ENCODE peak calls at places on chromosomes 2 and 18, in nine cellular contexts. P is brain microvascular endothelial cell, F is fibroblast of pulmonary artery, R is AG04449, A is MM.1S, O is transverse colon, K is lower leg skin, Z is astrocyte of the spinal cord, H is fibroblast of lung. Q is an unnamed sample.

GRCh38 chr18:32343634-32344033 is 127.0 kb downstream of the GAREM1 start:
- DNase-seq in P (no peak), F (no peak), R (no peak), A (no peak), O (no peak), K (no peak), Z (no peak), H (no peak), Q (no peak)

GRCh38 chr18:48409591-48410094 is 460 bp upstream of the ZBTB7C start:
- DNase-seq in P (no peak), F (no peak), R (no peak), A (no peak), O (no peak), K (no peak), Z (no peak), H (peak; percentile 23), Q (no peak)

GRCh38 chr2:172427990-172428840 is 829 bp downstream of the ITGA6 start:
- DNase-seq in P (no peak), F (no peak), R (no peak), A (peak; percentile 54), O (peak; percentile 79), K (no peak), Z (peak; percentile 37), H (peak; percentile 23), Q (no peak)

GRCh38 chr2:214126135-214126534 is 284.7 kb upstream of the VWC2L start:
- DNase-seq in P (peak; percentile 1), F (peak; percentile 8), R (no peak), A (no peak), O (no peak), K (no peak), Z (peak; percentile 39), H (peak; percentile 15), Q (no peak)

GRCh38 chr2:120669121-120669952 is 66.3 kb upstream of the GLI2 start:
- DNase-seq in P (no peak), F (peak; percentile 73), R (no peak), A (no peak), O (no peak), K (no peak), Z (no peak), H (peak; percentile 53), Q (no peak)

GRCh38 chr2:42937171-42937875 is 144.9 kb upstream of the HAAO start:
- DNase-seq in P (no peak), F (no peak), R (no peak), A (no peak), O (no peak), K (no peak), Z (no peak), H (no peak), Q (no peak)

GRCh38 chr18:13300029-13300428 is 81.5 kb downstream of the LDLRAD4 start:
- DNase-seq in P (no peak), F (no peak), R (no peak), A (no peak), O (no peak), K (no peak), Z (no peak), H (no peak), Q (no peak)

GRCh38 chr2:100924520-100925451 is 77.3 kb upstream of the RPL31 start:
- DNase-seq in P (peak; percentile 85), F (peak; percentile 89), R (no peak), A (peak; percentile 78), O (peak; percentile 28), K (no peak), Z (peak; percentile 85), H (peak; percentile 71), Q (no peak)

GRCh38 chr2:37443082-37443481 is 98.7 kb downstream of the QPCT start:
- DNase-seq in P (no peak), F (no peak), R (no peak), A (no peak), O (no peak), K (no peak), Z (no peak), H (no peak), Q (no peak)

GRCh38 chr2:10220516-10221391 is 82.0 kb upstream of the HPCAL1 start:
- DNase-seq in P (peak; percentile 16), F (peak; percentile 58), R (peak; percentile 24), A (no peak), O (no peak), K (no peak), Z (peak; percentile 14), H (peak; percentile 78), Q (peak; percentile 52)

GRCh38 chr2:238895901-238896600 is 48.2 kb downstream of the TWIST2 start:
- DNase-seq in P (peak; percentile 55), F (peak; percentile 84), R (peak; percentile 62), A (no peak), O (peak; percentile 58), K (peak; percentile 91), Z (peak; percentile 91), H (peak; percentile 91), Q (peak; percentile 76)

GRCh38 chr2:28821295-28821958 is 10.8 kb downstream of the SPDYA start:
- DNase-seq in P (peak; percentile 53), F (peak; percentile 75), R (no peak), A (peak; percentile 65), O (peak; percentile 56), K (no peak), Z (peak; percentile 68), H (peak; percentile 71), Q (peak; percentile 17)

GRCh38 chr2:201761101-201761500 is 19.6 kb downstream of the ALS2 start:
- DNase-seq in P (no peak), F (no peak), R (no peak), A (no peak), O (no peak), K (no peak), Z (no peak), H (no peak), Q (no peak)

GRCh38 chr18:60246606-60247005 is 126.0 kb downstream of the MC4R start:
- DNase-seq in P (no peak), F (no peak), R (no peak), A (peak; percentile 61), O (no peak), K (no peak), Z (no peak), H (no peak), Q (no peak)

GRCh38 chr2:166239548-166239947 is 111.7 kb upstream of the SCN1A start:
- DNase-seq in P (peak; percentile 96), F (peak; percentile 85), R (peak; percentile 75), A (no peak), O (no peak), K (no peak), Z (peak; percentile 93), H (peak; percentile 89), Q (peak; percentile 46)
- H3K4me3 ChIP-seq in P (no peak overlapping the region), F (no peak overlapping the region), R (no peak overlapping the region), A (no peak overlapping the region), O (no peak overlapping the region), K (no peak overlapping the region), Z (no peak overlapping the region), H (no peak overlapping the region), Q (no peak overlapping the region)

GRCh38 chr18:28438381-28438780 is 261.5 kb upstream of the CDH2 start:
- DNase-seq in P (no peak), F (no peak), R (no peak), A (no peak), O (no peak), K (no peak), Z (no peak), H (no peak), Q (no peak)

GRCh38 chr18:28439870-28440269 is 262.9 kb upstream of the CDH2 start:
- DNase-seq in P (no peak), F (peak; percentile 60), R (no peak), A (no peak), O (no peak), K (no peak), Z (no peak), H (no peak), Q (no peak)
- TF ChIP-seq CTCF in P (peak; percentile 38), F (peak; percentile 41), R (no peak), A (peak; percentile 11), O (no peak), K (no peak), Z (no peak), H (no peak), Q (no peak)

GRCh38 chr18:52874774-52875173 is 534.8 kb downstream of the DCC start:
- DNase-seq in P (no peak), F (no peak), R (no peak), A (no peak), O (no peak), K (no peak), Z (no peak), H (no peak), Q (no peak)
- H3K4me3 ChIP-seq in P (no peak overlapping the region), F (no peak overlapping the region), R (no peak overlapping the region), A (no peak overlapping the region), O (no peak overlapping the region), K (no peak overlapping the region), Z (no peak overlapping the region), H (no peak overlapping the region), Q (no peak overlapping the region)

DNA sequence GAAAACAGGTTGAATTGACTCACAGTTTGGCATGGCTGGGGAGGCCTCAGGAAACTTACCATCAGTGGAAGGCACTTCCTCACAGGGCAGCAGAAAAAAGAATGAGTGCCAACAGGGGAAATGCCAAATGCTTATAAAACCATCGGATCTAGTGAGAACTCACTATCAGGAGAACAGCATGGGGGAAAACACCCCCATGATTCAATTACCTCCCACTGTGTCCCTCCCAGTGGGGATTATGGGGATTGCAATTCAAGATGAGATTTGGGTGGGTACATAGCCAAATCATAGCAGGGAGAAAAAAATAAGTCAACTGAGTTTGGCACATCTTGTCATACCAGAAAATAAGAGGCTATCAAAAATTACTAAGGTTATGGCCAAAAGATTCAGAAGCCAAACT is 96.3 kb downstream of the TRIP12 start:
- DNase-seq in P (no peak), F (no peak), R (no peak), A (no peak), O (no peak), K (no peak), Z (no peak), H (no peak), Q (no peak)
- TF ChIP-seq CTCF in P (peak; percentile 27), F (no peak), R (no peak), A (no peak), O (no peak), K (no peak), Z (no peak), H (no peak), Q (no peak)

Q was measured in AG09309.